ENCODE peak calls at places on chromosomes 13 and 19, in four cellular contexts. R, Q, N and X are unnamed samples.

GRCh38 chr19:6685962-6686627 is 16.1 kb upstream of the TNFSF14 start:
- DNase-seq in R (no peak), Q (no peak), N (no peak), X (peak; percentile 10)

GRCh38 chr13:51781246-51782022 is 22.5 kb downstream of the DHRS12 start:
- DNase-seq in R (peak; percentile 35), Q (no peak), N (no peak), X (no peak)

GRCh38 chr13:33279898-33280549 is 5.5 kb downstream of the STARD13 start:
- DNase-seq in R (no peak), Q (peak; percentile 67), N (peak; percentile 86), X (no peak)

GRCh38 chr19:4007836-4008539 is 452 bp downstream of the PIAS4 start:
- DNase-seq in R (peak; percentile 19), Q (no peak), N (no peak), X (no peak)

GRCh38 chr13:70310720-70311119 is 202.5 kb upstream of the KLHL1 start:
- DNase-seq in R (peak; percentile 18), Q (no peak), N (no peak), X (no peak)

GRCh38 chr13:30125422-30126073 is 181.8 kb downstream of the KATNAL1 start:
- DNase-seq in R (no peak), Q (peak; percentile 93), N (peak; percentile 96), X (no peak)

GRCh38 chr19:31119951-31120690 is 229.1 kb downstream of the TSHZ3 start:
- DNase-seq in R (no peak), Q (no peak), N (no peak), X (no peak)

GRCh38 chr19:14978377-14978776 is 1.3 kb downstream of the SLC1A6 start:
- DNase-seq in R (no peak), Q (no peak), N (no peak), X (no peak)

GRCh38 chr13:48723168-48723567 is 69.4 kb downstream of the CYSLTR2 start:
- DNase-seq in R (no peak), Q (no peak), N (peak; percentile 4), X (no peak)

GRCh38 chr13:76634431-76635191 is 251.6 kb downstream of the KCTD12 start:
- DNase-seq in R (no peak), Q (no peak), N (no peak), X (no peak)

GRCh38 chr13:113411216-113412023 is 41.9 kb downstream of the ADPRHL1 start:
- DNase-seq in R (no peak), Q (peak; percentile 93), N (peak; percentile 99), X (no peak)

GRCh38 chr19:2167896-2168618 is 4.3 kb downstream of the DOT1L start:
- DNase-seq in R (no peak), Q (no peak), N (peak; percentile 82), X (no peak)

GRCh38 chr19:11096210-11096841 is 7.1 kb downstream of the LDLR start:
- DNase-seq in R (peak; percentile 79), Q (peak; percentile 81), N (peak; percentile 71), X (peak; percentile 35)

GRCh38 chr13:29582171-29582570 is 13.3 kb downstream of the SLC7A1 start:
- DNase-seq in R (no peak), Q (no peak), N (no peak), X (no peak)

GRCh38 chr19:11737964-11738745 is 591 bp downstream of the ZNF823 start:
- DNase-seq in R (peak; percentile 57), Q (no peak), N (peak; percentile 4), X (no peak)

GRCh38 chr13:21849323-21849722 is 178.4 kb downstream of the FGF9 start:
- DNase-seq in R (peak; percentile 37), Q (no peak), N (peak; percentile 6), X (no peak)

GRCh38 chr13:49821216-49821820 is 28.8 kb upstream of the KPNA3 start:
- DNase-seq in R (no peak), Q (no peak), N (no peak), X (no peak)

GRCh38 chr13:103976371-103976770 is 910.2 kb upstream of the SLC10A2 start:
- DNase-seq in R (no peak), Q (no peak), N (no peak), X (no peak)

GRCh38 chr13:21675095-21676007 is 4.5 kb downstream of the FGF9 start:
- DNase-seq in R (peak; percentile 52), Q (no peak), N (no peak), X (no peak)

GRCh38 chr13:40384976-40385857 is 281.2 kb downstream of the FOXO1 start:
- DNase-seq in R (no peak), Q (no peak), N (peak; percentile 28), X (no peak)

GRCh38 chr13:50400930-50401553 is 385.8 kb downstream of the KCNRG start:
- DNase-seq in R (no peak), Q (peak; percentile 64), N (peak; percentile 94), X (no peak)

GRCh38 chr19:51341976-51342580 is at the start of gene VSIG10L:
- DNase-seq in R (no peak), Q (no peak), N (no peak), X (no peak)

GRCh38 chr19:46133101-46133627 is 8.7 kb upstream of the IGFL3 start:
- DNase-seq in R (no peak), Q (peak; percentile 87), N (peak; percentile 91), X (peak; percentile 71)

GRCh38 chr19:3057275-3057714 is 5.0 kb downstream of the TLE5 start:
- DNase-seq in R (no peak), Q (peak; percentile 71), N (peak; percentile 69), X (no peak)

GRCh38 chr19:48806818-48807589 is 3.8 kb downstream of the BCAT2 start:
- DNase-seq in R (peak; percentile 71), Q (no peak), N (peak; percentile 53), X (no peak)

GRCh38 chr13:42832341-42833153 is 51.2 kb downstream of the FAM216B start:
- DNase-seq in R (no peak), Q (peak; percentile 89), N (peak; percentile 100), X (no peak)

GRCh38 chr19:18995804-18996241 is 37.5 kb downstream of the SUGP2 start:
- DNase-seq in R (peak; percentile 40), Q (peak; percentile 80), N (peak; percentile 91), X (no peak)

GRCh38 chr13:99979453-99980200 is 2.0 kb upstream of the ZIC2 start:
- DNase-seq in R (no peak), Q (no peak), N (no peak), X (no peak)

GRCh38 chr19:17424743-17425365 is 5.0 kb downstream of the MVB12A start:
- DNase-seq in R (peak; percentile 42), Q (peak; percentile 9), N (peak; percentile 23), X (no peak)

GRCh38 chr19:56885173-56885679 is 44.7 kb upstream of the PEG3 start:
- DNase-seq in R (no peak), Q (no peak), N (no peak), X (no peak)